ENCODE peak calls at places on chromosomes 12 and 14, in four cellular contexts. J is neural progenitor cell; G is anterior cingulate cortex; M is stimulated activated CD8-positive, alpha-beta memory T cell treated with anti-CD3 and anti-CD28 coated beads, Interleukin-2, amount 100 ng/mL, for 1 hour. F is an unnamed sample.
A peak's percentile ranks its signal among the peaks of the same experiment; 100 is the strongest.

GRCh38 chr12:82608706-82609105 is 78.0 kb upstream of the TMTC2 start:
- DNase-seq in J (no peak), M (no peak), G (no peak), F (peak; percentile 61)

GRCh38 chr12:85657251-85657650 is 179.0 kb downstream of the RASSF9 start:
- DNase-seq in J (no peak), G (no peak), M (no peak), F (no peak)

GRCh38 chr14:69312608-69313007 is 52.6 kb downstream of the GALNT16 start:
- DNase-seq in M (no peak), J (no peak), G (peak; percentile 60), F (no peak)

GRCh38 chr12:125193798-125194562 is 128.7 kb downstream of the AACS start:
- DNase-seq in J (peak; percentile 63), M (no peak), G (no peak), F (no peak)

GRCh38 chr12:2960432-2960956 is 1.3 kb downstream of the TEAD4 start:
- DNase-seq in G (no peak), J (peak; percentile 35), M (no peak), F (no peak)

GRCh38 chr14:73422515-73422914 is 35.8 kb downstream of the NUMB start:
- DNase-seq in J (no peak), M (no peak), G (no peak), F (no peak)

GRCh38 chr12:11067514-11067913 is 5.4 kb upstream of the TAS2R46 start:
- DNase-seq in J (no peak), G (no peak), M (no peak), F (no peak)

GRCh38 chr14:99077076-99077843 is 194.7 kb downstream of the BCL11B start:
- DNase-seq in G (no peak), J (no peak), M (no peak), F (no peak)

GRCh38 chr12:131897875-131898274 is 3.5 kb downstream of the ULK1 start:
- DNase-seq in G (no peak), J (no peak), M (no peak), F (no peak)

GRCh38 chr12:56469007-56469930 is 891 bp downstream of the SPRYD4 start:
- DNase-seq in M (no peak), G (no peak), J (no peak), F (no peak)

GRCh38 chr14:69034612-69035262 is 55.6 kb upstream of the ACTN1 start:
- DNase-seq in M (no peak), J (no peak), G (no peak), F (no peak)

GRCh38 chr12:59626382-59626781 is 30.6 kb downstream of the SLC16A7 start:
- DNase-seq in M (no peak), G (no peak), J (no peak), F (peak; percentile 10)

GRCh38 chr12:89162704-89163261 is 189.5 kb downstream of the DUSP6 start:
- DNase-seq in M (no peak), G (no peak), J (no peak), F (peak; percentile 99)

GRCh38 chr12:91108196-91108595 is 3.1 kb downstream of the LUM start:
- DNase-seq in G (no peak), J (no peak), M (no peak), F (no peak)

GRCh38 chr14:98175436-98175835 is 1096.6 kb downstream of the BCL11B start:
- DNase-seq in M (no peak), J (no peak), G (no peak), F (no peak)

GRCh38 chr14:55963295-55963694 is 154.9 kb upstream of the PELI2 start:
- DNase-seq in G (no peak), J (no peak), M (no peak), F (no peak)

GRCh38 chr14:102323102-102323501 is 3.6 kb downstream of the ZNF839 start:
- DNase-seq in M (no peak), J (peak; percentile 65), G (peak; percentile 40), F (peak; percentile 56)

GRCh38 chr12:114626-115211 is 48.2 kb downstream of the IQSEC3 start:
- DNase-seq in J (no peak), G (no peak), M (no peak), F (no peak)

GRCh38 chr14:103909531-103910261 is 18.6 kb upstream of the TDRD9 start:
- DNase-seq in M (no peak), J (no peak), G (no peak), F (no peak)

GRCh38 chr14:90062852-90063539 is 1.2 kb downstream of the KCNK13 start:
- DNase-seq in G (no peak), M (no peak), J (no peak), F (no peak)

GRCh38 chr12:68106160-68106559 is 53.4 kb downstream of the IFNG start:
- DNase-seq in M (no peak), J (no peak), G (no peak), F (peak; percentile 28)

GRCh38 chr12:122861586-122861970 is 26.3 kb downstream of the HIP1R start:
- DNase-seq in J (no peak), G (no peak), M (no peak), F (no peak)

GRCh38 chr12:54030889-54031860 is 1.7 kb upstream of the HOXC5 start:
- DNase-seq in M (no peak), J (peak; percentile 70), G (no peak), F (no peak)

GRCh38 chr12:48677782-48678181 is 4.3 kb downstream of the KANSL2 start:
- DNase-seq in J (no peak), M (no peak), G (no peak), F (no peak)

GRCh38 chr12:7716391-7716790 is 5.2 kb downstream of the DPPA3 start:
- DNase-seq in J (peak; percentile 63), G (no peak), M (no peak), F (peak; percentile 22)

GRCh38 chr12:42887657-42888056 is 298.1 kb upstream of the PRICKLE1 start:
- DNase-seq in J (no peak), M (no peak), G (no peak), F (no peak)

GRCh38 chr12:12700249-12700648 is 4.3 kb upstream of the GPR19 start:
- DNase-seq in M (no peak), G (no peak), J (no peak), F (no peak)

GRCh38 chr12:89461649-89462612 is 62.7 kb downstream of the GALNT4 start:
- DNase-seq in G (no peak), M (no peak), J (peak; percentile 64), F (peak; percentile 56)

GRCh38 chr12:107134558-107134957 is 41.2 kb upstream of the CRY1 start:
- DNase-seq in J (peak; percentile 40), G (no peak), M (no peak), F (no peak)

GRCh38 chr12:92070864-92071445 is 74.7 kb downstream of the BTG1 start:
- DNase-seq in J (no peak), G (no peak), M (no peak), F (no peak)

GRCh38 chr12:57161491-57161890 is 14.1 kb upstream of the LRP1-AS start:
- DNase-seq in J (no peak), M (no peak), G (no peak), F (no peak)

GRCh38 chr12:56596815-56597214 is 33.3 kb downstream of the BAZ2A start:
- DNase-seq in J (no peak), M (no peak), G (no peak), F (no peak)

GRCh38 chr14:73746540-73747385 is 32.6 kb upstream of the PNMA1 start:
- DNase-seq in M (no peak), G (no peak), J (peak; percentile 55), F (no peak)

GRCh38 chr12:95943231-95943842 is at the start of gene AMDHD1:
- DNase-seq in M (peak; percentile 27), J (peak; percentile 81), G (no peak), F (no peak)

GRCh38 chr14:96016761-96017160 is 22.4 kb upstream of the C14orf132 start:
- DNase-seq in J (peak; percentile 67), M (no peak), G (no peak), F (no peak)

GRCh38 chr14:61320806-61321384 is 484 bp upstream of the PRKCH start:
- DNase-seq in G (no peak), J (no peak), M (no peak), F (no peak)

GRCh38 chr12:25983625-25984024 is 25.1 kb downstream of the RASSF8 start:
- DNase-seq in M (no peak), G (no peak), J (no peak), F (no peak)

GRCh38 chr12:95473440-95473946 is 459 bp upstream of the METAP2 start:
- DNase-seq in G (no peak), M (no peak), J (peak; percentile 45), F (peak; percentile 29)

F was measured in HS-5.